ENCODE peak calls at places on chromosome 13, in six cellular contexts. One of them, this sample, is unnamed.

GRCh38 chr13:76386316-76386715 is 499.9 kb downstream of the KCTD12 start:
- DNase-seq in cardiac fibroblast: no peak
- DNase-seq in H9: no peak
- DNase-seq in mesothelial cell of epicardium: no peak
- DNase-seq in aorta: no peak
- DNase-seq in CD8-positive, alpha-beta T cell: no peak
- DNase-seq in this sample: no peak

GRCh38 chr13:109297628-109298027 is 488.8 kb downstream of the IRS2 start:
- DNase-seq in cardiac fibroblast: peak
- DNase-seq in H9: no peak
- DNase-seq in mesothelial cell of epicardium: no peak
- DNase-seq in aorta: no peak
- DNase-seq in CD8-positive, alpha-beta T cell: no peak
- DNase-seq in this sample: no peak

GRCh38 chr13:25771208-25771607 is 280.6 kb downstream of the SHISA2 start:
- DNase-seq in cardiac fibroblast: peak
- DNase-seq in H9: no peak
- DNase-seq in mesothelial cell of epicardium: no peak
- DNase-seq in aorta: no peak
- DNase-seq in CD8-positive, alpha-beta T cell: no peak
- DNase-seq in this sample: no peak

GRCh38 chr13:112467236-112467635 is 91.1 kb downstream of the SPACA7 start:
- DNase-seq in cardiac fibroblast: no peak
- DNase-seq in H9: no peak
- DNase-seq in mesothelial cell of epicardium: no peak
- DNase-seq in aorta: no peak
- DNase-seq in CD8-positive, alpha-beta T cell: no peak
- DNase-seq in this sample: no peak

GRCh38 chr13:106232680-106233079 is 302.8 kb downstream of the EFNB2 start:
- DNase-seq in cardiac fibroblast: peak
- DNase-seq in H9: no peak
- DNase-seq in mesothelial cell of epicardium: no peak
- DNase-seq in aorta: no peak
- DNase-seq in CD8-positive, alpha-beta T cell: no peak
- DNase-seq in this sample: no peak

GRCh38 chr13:40031031-40031430 is 375.6 kb downstream of the COG6 start:
- DNase-seq in cardiac fibroblast: peak
- DNase-seq in H9: no peak
- DNase-seq in mesothelial cell of epicardium: no peak
- DNase-seq in aorta: no peak
- DNase-seq in CD8-positive, alpha-beta T cell: no peak
- DNase-seq in this sample: no peak

GRCh38 chr13:49298903-49299605 is 51.3 kb downstream of the CDADC1 start:
- DNase-seq in cardiac fibroblast: no peak
- DNase-seq in H9: no peak
- DNase-seq in mesothelial cell of epicardium: no peak
- DNase-seq in aorta: no peak
- DNase-seq in CD8-positive, alpha-beta T cell: no peak
- DNase-seq in this sample: peak

GRCh38 chr13:97116754-97117153 is 105.4 kb upstream of the MBNL2 start:
- DNase-seq in cardiac fibroblast: peak
- DNase-seq in H9: no peak
- DNase-seq in mesothelial cell of epicardium: no peak
- DNase-seq in aorta: no peak
- DNase-seq in CD8-positive, alpha-beta T cell: no peak
- DNase-seq in this sample: no peak

GRCh38 chr13:70714993-70715392 is 606.7 kb upstream of the KLHL1 start:
- DNase-seq in cardiac fibroblast: no peak
- DNase-seq in H9: no peak
- DNase-seq in mesothelial cell of epicardium: no peak
- DNase-seq in aorta: no peak
- DNase-seq in CD8-positive, alpha-beta T cell: no peak
- DNase-seq in this sample: no peak

GRCh38 chr13:111903143-111903542 is 163.8 kb upstream of the SOX1 start:
- DNase-seq in cardiac fibroblast: no peak
- DNase-seq in H9: peak
- DNase-seq in mesothelial cell of epicardium: peak
- DNase-seq in aorta: no peak
- DNase-seq in CD8-positive, alpha-beta T cell: no peak
- DNase-seq in this sample: no peak

GRCh38 chr13:39602614-39603366 is at the start of gene LHFPL6:
- DNase-seq in cardiac fibroblast: peak
- DNase-seq in H9: peak
- DNase-seq in mesothelial cell of epicardium: peak
- DNase-seq in aorta: peak
- DNase-seq in CD8-positive, alpha-beta T cell: peak
- DNase-seq in this sample: peak

GRCh38 chr13:99425485-99426341 is 75.6 kb upstream of the TM9SF2 start:
- DNase-seq in cardiac fibroblast: no peak
- DNase-seq in H9: peak
- DNase-seq in mesothelial cell of epicardium: no peak
- DNase-seq in aorta: peak
- DNase-seq in CD8-positive, alpha-beta T cell: peak
- DNase-seq in this sample: peak

GRCh38 chr13:60627071-60627686 is 230.2 kb downstream of the TDRD3 start:
- DNase-seq in cardiac fibroblast: peak
- DNase-seq in H9: peak
- DNase-seq in mesothelial cell of epicardium: peak
- DNase-seq in aorta: no peak
- DNase-seq in CD8-positive, alpha-beta T cell: no peak
- DNase-seq in this sample: peak

GRCh38 chr13:113746671-113747070 is 12.4 kb upstream of the TMEM255B start:
- DNase-seq in cardiac fibroblast: no peak
- DNase-seq in H9: no peak
- DNase-seq in mesothelial cell of epicardium: no peak
- DNase-seq in aorta: no peak
- DNase-seq in CD8-positive, alpha-beta T cell: no peak
- DNase-seq in this sample: no peak

GRCh38 chr13:106491928-106492327 is 43.5 kb downstream of the EFNB2 start:
- DNase-seq in cardiac fibroblast: no peak
- DNase-seq in H9: no peak
- DNase-seq in mesothelial cell of epicardium: no peak
- DNase-seq in aorta: no peak
- DNase-seq in CD8-positive, alpha-beta T cell: no peak
- DNase-seq in this sample: peak

GRCh38 chr13:52348983-52349780 is 56.8 kb downstream of the THSD1 start:
- DNase-seq in cardiac fibroblast: peak
- DNase-seq in H9: no peak
- DNase-seq in mesothelial cell of epicardium: no peak
- DNase-seq in aorta: no peak
- DNase-seq in CD8-positive, alpha-beta T cell: no peak
- DNase-seq in this sample: no peak

GRCh38 chr13:89550842-89551422 is 1796.6 kb upstream of the MIR17HG start:
- DNase-seq in cardiac fibroblast: no peak
- DNase-seq in H9: no peak
- DNase-seq in mesothelial cell of epicardium: no peak
- DNase-seq in aorta: no peak
- DNase-seq in CD8-positive, alpha-beta T cell: no peak
- DNase-seq in this sample: no peak

GRCh38 chr13:64928704-64929499 is 2301.2 kb downstream of the PCDH9 start:
- DNase-seq in cardiac fibroblast: peak
- DNase-seq in H9: no peak
- DNase-seq in mesothelial cell of epicardium: no peak
- DNase-seq in aorta: no peak
- DNase-seq in CD8-positive, alpha-beta T cell: no peak
- DNase-seq in this sample: no peak

GRCh38 chr13:98557934-98558630 is 18.8 kb downstream of the STK24 start:
- DNase-seq in cardiac fibroblast: peak
- DNase-seq in H9: no peak
- DNase-seq in mesothelial cell of epicardium: no peak
- DNase-seq in aorta: no peak
- DNase-seq in CD8-positive, alpha-beta T cell: no peak
- DNase-seq in this sample: no peak

GRCh38 chr13:29362849-29363604 is 232.5 kb downstream of the SLC7A1 start:
- DNase-seq in cardiac fibroblast: peak
- DNase-seq in H9: peak
- DNase-seq in mesothelial cell of epicardium: peak
- DNase-seq in aorta: peak
- DNase-seq in CD8-positive, alpha-beta T cell: peak
- DNase-seq in this sample: peak

GRCh38 chr13:29621401-29621800 is 25.9 kb upstream of the SLC7A1 start:
- DNase-seq in cardiac fibroblast: no peak
- DNase-seq in H9: no peak
- DNase-seq in mesothelial cell of epicardium: no peak
- DNase-seq in aorta: no peak
- DNase-seq in CD8-positive, alpha-beta T cell: no peak
- DNase-seq in this sample: no peak

GRCh38 chr13:40164137-40164536 is 502.3 kb downstream of the FOXO1 start:
- DNase-seq in cardiac fibroblast: peak
- DNase-seq in H9: no peak
- DNase-seq in mesothelial cell of epicardium: no peak
- DNase-seq in aorta: no peak
- DNase-seq in CD8-positive, alpha-beta T cell: no peak
- DNase-seq in this sample: no peak

GRCh38 chr13:48873598-48873997 is 102.1 kb upstream of the FNDC3A start:
- DNase-seq in cardiac fibroblast: peak
- DNase-seq in H9: peak
- DNase-seq in mesothelial cell of epicardium: no peak
- DNase-seq in aorta: no peak
- DNase-seq in CD8-positive, alpha-beta T cell: no peak
- DNase-seq in this sample: no peak

GRCh38 chr13:79450110-79450509 is 30.8 kb upstream of the NDFIP2 start:
- DNase-seq in cardiac fibroblast: no peak
- DNase-seq in H9: no peak
- DNase-seq in mesothelial cell of epicardium: no peak
- DNase-seq in aorta: no peak
- DNase-seq in CD8-positive, alpha-beta T cell: no peak
- DNase-seq in this sample: no peak

GRCh38 chr13:27012482-27013197 is 159.0 kb downstream of the USP12 start:
- DNase-seq in cardiac fibroblast: peak
- DNase-seq in H9: peak
- DNase-seq in mesothelial cell of epicardium: no peak
- DNase-seq in aorta: no peak
- DNase-seq in CD8-positive, alpha-beta T cell: no peak
- DNase-seq in this sample: no peak

GRCh38 chr13:50969691-50970090 is 60.1 kb downstream of the RNASEH2B start:
- DNase-seq in cardiac fibroblast: peak
- DNase-seq in H9: peak
- DNase-seq in mesothelial cell of epicardium: no peak
- DNase-seq in aorta: no peak
- DNase-seq in CD8-positive, alpha-beta T cell: no peak
- DNase-seq in this sample: no peak

GRCh38 chr13:28837111-28837510 is 17.0 kb downstream of the MTUS2 start:
- DNase-seq in cardiac fibroblast: no peak
- DNase-seq in H9: no peak
- DNase-seq in mesothelial cell of epicardium: no peak
- DNase-seq in aorta: no peak
- DNase-seq in CD8-positive, alpha-beta T cell: no peak
- DNase-seq in this sample: no peak

GRCh38 chr13:93079294-93079693 is 147.3 kb upstream of the GPC6 start:
- DNase-seq in cardiac fibroblast: peak
- DNase-seq in H9: no peak
- DNase-seq in mesothelial cell of epicardium: no peak
- DNase-seq in aorta: no peak
- DNase-seq in CD8-positive, alpha-beta T cell: no peak
- DNase-seq in this sample: no peak

GRCh38 chr13:113023217-113023597 is 54.2 kb downstream of the MCF2L start:
- DNase-seq in cardiac fibroblast: peak
- DNase-seq in H9: no peak
- DNase-seq in mesothelial cell of epicardium: no peak
- DNase-seq in aorta: peak
- DNase-seq in CD8-positive, alpha-beta T cell: no peak
- DNase-seq in this sample: no peak

This sample was measured in testis.